ENCODE peak calls at places on chromosome 20, in four cellular contexts. One of them, this sample, is unnamed.

GRCh38 chr20:36101201-36101600 is 53.3 kb upstream of the EPB41L1 start:
- DNase-seq in HepG2: no peak
- DNase-seq in K562: no peak
- DNase-seq in SK-N-SH: no peak
- DNase-seq in this sample: no peak

GRCh38 chr20:21134883-21135493 is 9.1 kb downstream of the KIZ start:
- DNase-seq in SK-N-SH: no peak
- DNase-seq in K562: no peak
- DNase-seq in HepG2: peak
- DNase-seq in this sample: no peak

GRCh38 chr20:11651138-11651537 is 266.6 kb upstream of the BTBD3 start:
- DNase-seq in SK-N-SH: no peak
- DNase-seq in HepG2: no peak
- DNase-seq in K562: no peak
- DNase-seq in this sample: no peak

GRCh38 chr20:39961667-39962066 is 727.4 kb downstream of the MAFB start:
- DNase-seq in K562: no peak
- DNase-seq in HepG2: no peak
- DNase-seq in SK-N-SH: no peak
- DNase-seq in this sample: no peak

GRCh38 chr20:6582449-6582848 is 185.0 kb upstream of the BMP2 start:
- DNase-seq in HepG2: no peak
- DNase-seq in SK-N-SH: no peak
- DNase-seq in K562: no peak
- DNase-seq in this sample: no peak

GRCh38 chr20:14407336-14407735 is 69.9 kb upstream of the FLRT3 start:
- DNase-seq in HepG2: no peak
- DNase-seq in K562: no peak
- DNase-seq in SK-N-SH: no peak
- DNase-seq in this sample: no peak

GRCh38 chr20:11677445-11678235 is 240.1 kb upstream of the BTBD3 start:
- DNase-seq in SK-N-SH: no peak
- DNase-seq in HepG2: no peak
- DNase-seq in K562: no peak
- DNase-seq in this sample: no peak

GRCh38 chr20:44460795-44461141 is 14.9 kb upstream of the TTPAL start:
- DNase-seq in SK-N-SH: peak
- DNase-seq in HepG2: peak
- DNase-seq in K562: peak
- DNase-seq in this sample: no peak

GRCh38 chr20:57351042-57351783 is at the start of gene RAE1:
- DNase-seq in K562: peak
- DNase-seq in SK-N-SH: peak
- DNase-seq in HepG2: peak
- DNase-seq in this sample: peak

GRCh38 chr20:11792229-11792953 is 125.3 kb upstream of the BTBD3 start:
- DNase-seq in K562: no peak
- DNase-seq in HepG2: peak
- DNase-seq in SK-N-SH: no peak
- DNase-seq in this sample: no peak

GRCh38 chr20:19757487-19757972 is 528 bp upstream of the RIN2 start:
- DNase-seq in K562: no peak
- DNase-seq in SK-N-SH: peak
- DNase-seq in HepG2: peak
- DNase-seq in this sample: peak

GRCh38 chr20:34473262-34473883 is 42.8 kb upstream of the DYNLRB1 start:
- DNase-seq in SK-N-SH: peak
- DNase-seq in K562: peak
- DNase-seq in HepG2: peak
- DNase-seq in this sample: peak

GRCh38 chr20:33027769-33028751 is 3.4 kb upstream of the BPIFB6 start:
- DNase-seq in SK-N-SH: no peak
- DNase-seq in K562: no peak
- DNase-seq in HepG2: no peak
- DNase-seq in this sample: no peak

GRCh38 chr20:51678041-51678697 is 90.0 kb downstream of the ATP9A start:
- DNase-seq in K562: no peak
- DNase-seq in HepG2: no peak
- DNase-seq in SK-N-SH: peak
- DNase-seq in this sample: no peak

GRCh38 chr20:20461526-20461925 is 93.6 kb downstream of the INSM1 start:
- DNase-seq in K562: no peak
- DNase-seq in SK-N-SH: no peak
- DNase-seq in HepG2: no peak
- DNase-seq in this sample: no peak

GRCh38 chr20:40265872-40266533 is 423.0 kb downstream of the MAFB start:
- DNase-seq in K562: no peak
- DNase-seq in HepG2: peak
- DNase-seq in SK-N-SH: peak
- DNase-seq in this sample: peak

GRCh38 chr20:17969276-17969883 is 562 bp downstream of the MGME1 start:
- DNase-seq in HepG2: peak
- DNase-seq in SK-N-SH: peak
- DNase-seq in K562: peak
- DNase-seq in this sample: no peak

GRCh38 chr20:34220581-34220980 is 20.6 kb upstream of the ASIP start:
- DNase-seq in SK-N-SH: no peak
- DNase-seq in K562: no peak
- DNase-seq in HepG2: no peak
- DNase-seq in this sample: no peak

GRCh38 chr20:53866787-53867740 is 203.3 kb downstream of the BCAS1 start:
- DNase-seq in K562: no peak
- DNase-seq in SK-N-SH: no peak
- DNase-seq in HepG2: peak
- DNase-seq in this sample: no peak

GRCh38 chr20:36086767-36087166 is 67.8 kb upstream of the EPB41L1 start:
- DNase-seq in SK-N-SH: no peak
- DNase-seq in HepG2: no peak
- DNase-seq in K562: peak
- DNase-seq in this sample: no peak

GRCh38 chr20:10419550-10420133 is 14.4 kb downstream of the MKKS start:
- DNase-seq in K562: no peak
- DNase-seq in SK-N-SH: no peak
- DNase-seq in HepG2: no peak
- DNase-seq in this sample: no peak

GRCh38 chr20:51156796-51157119 is 133.9 kb upstream of the KCNG1 start:
- DNase-seq in K562: no peak
- DNase-seq in HepG2: no peak
- DNase-seq in SK-N-SH: no peak
- DNase-seq in this sample: no peak

GRCh38 chr20:33914871-33915270 is 78.8 kb upstream of the RALY start:
- DNase-seq in SK-N-SH: no peak
- DNase-seq in HepG2: peak
- DNase-seq in K562: no peak
- DNase-seq in this sample: no peak

GRCh38 chr20:59573837-59574236 is 30.5 kb upstream of the PHACTR3 start:
- DNase-seq in SK-N-SH: peak
- DNase-seq in K562: no peak
- DNase-seq in HepG2: no peak
- DNase-seq in this sample: no peak

GRCh38 chr20:22241609-22242008 is 342.8 kb downstream of the FOXA2 start:
- DNase-seq in K562: no peak
- DNase-seq in HepG2: no peak
- DNase-seq in SK-N-SH: no peak
- DNase-seq in this sample: no peak

GRCh38 chr20:24981750-24982149 is 10.8 kb downstream of the APMAP start:
- DNase-seq in K562: no peak
- DNase-seq in SK-N-SH: no peak
- DNase-seq in HepG2: no peak
- DNase-seq in this sample: no peak

GRCh38 chr20:31560900-31561598 is 44.0 kb upstream of the ID1 start:
- DNase-seq in K562: no peak
- DNase-seq in SK-N-SH: no peak
- DNase-seq in HepG2: no peak
- DNase-seq in this sample: no peak

GRCh38 chr20:52637201-52637600 is 335.0 kb upstream of the TSHZ2 start:
- DNase-seq in HepG2: no peak
- DNase-seq in SK-N-SH: no peak
- DNase-seq in K562: no peak
- DNase-seq in this sample: no peak

GRCh38 chr20:44717986-44718385 is 2.8 kb downstream of the CCN5 start:
- DNase-seq in K562: peak
- DNase-seq in SK-N-SH: peak
- DNase-seq in HepG2: no peak
- DNase-seq in this sample: peak

GRCh38 chr20:44467289-44467883 is 8.3 kb upstream of the TTPAL start:
- DNase-seq in K562: no peak
- DNase-seq in SK-N-SH: peak
- DNase-seq in HepG2: peak
- DNase-seq in this sample: peak

GRCh38 chr20:16314722-16315121 is 258.5 kb downstream of the KIF16B start:
- DNase-seq in HepG2: no peak
- DNase-seq in K562: no peak
- DNase-seq in SK-N-SH: no peak
- DNase-seq in this sample: no peak

GRCh38 chr20:57089701-57090144 is 176.7 kb downstream of the BMP7 start:
- DNase-seq in SK-N-SH: peak
- DNase-seq in HepG2: peak
- DNase-seq in K562: peak
- DNase-seq in this sample: peak

GRCh38 chr20:39264506-39265172 is 302.5 kb downstream of the DHX35 start:
- DNase-seq in HepG2: peak
- DNase-seq in SK-N-SH: peak
- DNase-seq in K562: peak
- DNase-seq in this sample: peak

DNA sequence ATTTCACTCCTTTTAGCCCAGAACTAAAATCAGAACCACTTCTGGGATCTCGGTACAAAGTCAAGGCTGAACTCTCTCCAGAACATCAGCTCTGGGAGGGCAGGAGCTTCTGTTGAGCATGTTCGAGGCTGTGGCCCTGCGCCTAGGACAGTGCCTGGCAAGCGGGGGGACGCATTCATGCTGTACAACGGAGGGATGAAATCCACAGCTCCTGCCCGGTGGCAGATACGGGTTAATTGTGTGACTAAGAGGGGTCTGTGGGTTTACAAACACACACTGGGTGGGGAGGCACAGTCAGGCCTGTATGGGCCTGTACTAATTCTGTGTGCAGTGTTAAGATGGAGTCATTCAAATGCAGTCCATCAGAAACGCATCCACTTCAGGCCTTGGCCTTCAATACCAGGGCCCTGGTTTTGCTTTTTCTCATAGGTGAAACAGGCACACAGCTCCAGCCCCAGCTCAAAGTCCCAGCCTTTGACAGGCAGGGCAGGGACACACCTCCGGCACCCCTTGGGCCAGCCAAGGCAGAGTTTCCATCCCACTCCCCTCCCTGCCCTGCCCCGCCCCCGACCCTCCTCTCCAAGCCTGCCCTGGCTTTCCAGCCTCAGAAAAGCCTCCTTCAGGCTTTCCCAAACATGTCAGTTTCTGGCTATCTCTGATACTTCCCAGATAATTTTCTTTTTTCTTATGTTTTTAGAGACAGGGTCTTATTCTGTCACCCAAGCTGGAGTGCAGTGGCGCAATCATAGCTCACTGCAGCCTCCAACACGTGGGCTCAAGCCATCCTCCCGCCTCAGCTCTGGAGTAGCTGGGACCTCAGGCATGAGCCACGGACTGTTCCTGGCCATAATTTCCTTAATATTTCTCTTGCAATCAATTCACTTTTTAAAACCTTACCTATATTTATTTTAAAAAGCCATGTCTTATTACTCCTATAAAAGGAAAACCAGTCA is 109.8 kb downstream of the SULF2 start:
- DNase-seq in HepG2: peak
- DNase-seq in SK-N-SH: no peak
- DNase-seq in K562: no peak
- DNase-seq in this sample: peak
- TF ChIP-seq FOXJ3 in HepG2: no peak
- TF ChIP-seq FOXJ3 in SK-N-SH: no peak
- TF ChIP-seq FOXJ3 in K562: no peak
- TF ChIP-seq FOXJ3 in this sample: no peak

GRCh38 chr20:62860391-62860923 is 1.2 kb downstream of the TCFL5 start:
- DNase-seq in HepG2: peak
- DNase-seq in K562: no peak
- DNase-seq in SK-N-SH: no peak
- DNase-seq in this sample: no peak
- TF ChIP-seq FOXJ3 in HepG2: no peak
- TF ChIP-seq FOXJ3 in K562: no peak
- TF ChIP-seq FOXJ3 in SK-N-SH: no peak
- TF ChIP-seq FOXJ3 in this sample: no peak

DNA sequence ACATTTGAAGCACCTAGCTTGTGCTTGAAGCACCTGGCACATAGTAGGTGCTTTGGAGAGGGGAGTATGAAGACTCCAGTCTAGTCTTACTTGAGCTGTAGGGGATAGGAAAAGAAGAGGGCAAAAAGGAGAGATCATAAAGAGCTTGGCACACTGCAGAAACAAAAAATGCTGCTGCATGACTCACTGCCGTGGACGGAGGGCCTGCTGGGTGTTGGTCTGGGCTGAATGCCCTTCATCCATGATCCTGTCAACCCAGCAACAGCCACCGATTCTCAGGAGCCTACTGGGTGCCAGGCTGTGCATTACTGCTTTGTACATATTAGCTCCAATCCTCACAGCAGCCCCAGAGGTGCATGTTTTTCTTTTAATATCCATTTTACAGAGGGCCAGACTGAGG is 6.0 kb downstream of the PDYN start:
- DNase-seq in HepG2: no peak
- DNase-seq in SK-N-SH: no peak
- DNase-seq in K562: no peak
- DNase-seq in this sample: no peak
- TF ChIP-seq FOXJ3 in HepG2: no peak
- TF ChIP-seq FOXJ3 in SK-N-SH: no peak
- TF ChIP-seq FOXJ3 in K562: no peak
- TF ChIP-seq FOXJ3 in this sample: no peak

DNA sequence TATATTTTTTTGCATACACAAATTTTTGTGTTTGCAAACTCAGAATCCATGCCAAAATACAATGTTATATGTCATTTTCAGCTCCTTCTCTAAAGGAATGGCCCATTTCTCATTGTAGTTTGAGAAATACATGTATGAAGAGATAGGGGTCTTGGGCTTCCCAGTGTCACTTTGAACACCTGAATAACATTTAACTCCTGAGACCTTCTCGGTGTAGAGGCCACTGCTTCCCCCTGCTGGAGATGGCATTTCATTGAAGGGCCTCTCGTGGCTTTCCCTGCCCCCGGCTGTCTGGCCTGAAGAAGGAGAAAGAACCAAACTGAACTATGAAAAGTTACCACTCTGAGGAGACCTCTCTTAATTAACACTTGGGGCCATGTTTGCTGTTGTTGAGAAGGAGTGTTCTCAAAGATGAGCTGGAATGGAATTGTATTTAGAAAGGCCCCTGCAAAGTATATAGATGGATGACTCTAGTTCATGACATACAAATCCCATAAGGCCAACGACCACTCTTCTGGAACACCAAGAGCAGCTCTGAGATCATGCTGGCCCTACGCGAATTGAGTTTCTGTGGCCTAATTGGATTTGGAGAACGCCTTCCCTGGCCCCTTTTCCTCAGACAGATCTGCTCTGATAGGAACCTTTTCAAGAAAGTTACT is 58.8 kb downstream of the VAPB start:
- DNase-seq in HepG2: peak
- DNase-seq in SK-N-SH: no peak
- DNase-seq in K562: peak
- DNase-seq in this sample: peak
- TF ChIP-seq FOXJ3 in HepG2: peak
- TF ChIP-seq FOXJ3 in SK-N-SH: no peak
- TF ChIP-seq FOXJ3 in K562: no peak
- TF ChIP-seq FOXJ3 in this sample: no peak